ENCODE peak calls at places on chromosome 22, in seven cellular contexts. E, H, U, T, X, B and G are unnamed samples. For H3K4me1, the result is how much of the 10 kb centered on the place peaks cover.

GRCh38 chr22:41355895-41356294 is 25.8 kb upstream of the TEF start:
- DNase-seq in E (no peak), B (no peak), H (no peak), U (no peak), T (no peak), X (no peak), G (no peak)

GRCh38 chr22:31681625-31682345 is 19.8 kb upstream of the PISD start:
- DNase-seq in T (no peak), U (no peak), H (no peak), E (no peak), X (no peak), B (no peak), G (no peak)

GRCh38 chr22:50243704-50244419 is 961 bp downstream of the TUBGCP6 start:
- DNase-seq in U (no peak), H (no peak), E (no peak), B (no peak), X (no peak), T (no peak), G (no peak)

GRCh38 chr22:41598081-41598480 is 8.4 kb upstream of the PMM1 start:
- DNase-seq in X (no peak), B (no peak), T (no peak), E (no peak), U (no peak), H (no peak), G (no peak)

GRCh38 chr22:21972293-21972779 is 10.3 kb downstream of the TOP3B start:
- DNase-seq in X (no peak), T (no peak), H (peak), E (no peak), U (no peak), B (no peak), G (no peak)

GRCh38 chr22:24420977-24421343 is 6.4 kb upstream of the ADORA2A start:
- DNase-seq in U (no peak), B (no peak), X (no peak), T (no peak), E (no peak), H (no peak), G (no peak)

GRCh38 chr22:46139895-46140350 is 10.4 kb upstream of the PPARA start:
- DNase-seq in U (no peak), B (no peak), H (no peak), E (no peak), X (no peak), T (no peak), G (no peak)

GRCh38 chr22:43434601-43435311 is 22.9 kb downstream of the MPPED1 start:
- DNase-seq in X (no peak), H (no peak), B (no peak), T (peak), E (no peak), U (no peak), G (no peak)

GRCh38 chr22:42376721-42377177 is 55.5 kb downstream of the NFAM1 start:
- DNase-seq in T (peak), B (no peak), U (peak), H (peak), E (no peak), X (no peak), G (peak)

GRCh38 chr22:32080904-32081303 is 37.8 kb downstream of the SLC5A1 start:
- DNase-seq in X (no peak), U (no peak), E (no peak), H (peak), T (no peak), B (peak), G (no peak)

GRCh38 chr22:44108806-44109385 is 71.8 kb upstream of the PARVG start:
- DNase-seq in H (no peak), X (no peak), B (no peak), E (no peak), U (no peak), T (peak), G (no peak)

GRCh38 chr22:19977296-19978243 is 36.0 kb upstream of the TXNRD2 start:
- DNase-seq in B (no peak), E (no peak), H (no peak), T (no peak), U (no peak), X (no peak), G (no peak)

GRCh38 chr22:21014202-21015050 is 539 bp upstream of the P2RX6 start:
- DNase-seq in U (peak), B (peak), E (peak), H (peak), T (peak), X (peak), G (peak)

GRCh38 chr22:44201556-44202129 is 20.9 kb downstream of the PARVG start:
- DNase-seq in E (no peak), T (no peak), X (no peak), H (no peak), U (no peak), B (no peak), G (no peak)

GRCh38 chr22:24404561-24405275 is 22.7 kb upstream of the ADORA2A start:
- DNase-seq in X (no peak), T (peak), H (no peak), U (no peak), E (no peak), B (no peak), G (no peak)

GRCh38 chr22:26416670-26417270 is 12.3 kb upstream of the ASPHD2 start:
- DNase-seq in X (no peak), T (no peak), U (no peak), B (peak), H (no peak), E (no peak), G (no peak)

GRCh38 chr22:48807155-48807554 is 1020.5 kb downstream of the BRD1 start:
- DNase-seq in E (no peak), B (no peak), H (no peak), U (no peak), X (no peak), T (no peak), G (no peak)

GRCh38 chr22:19430890-19431541 is 517 bp downstream of the HIRA start:
- DNase-seq in H (peak), E (no peak), T (peak), X (no peak), B (peak), U (peak), G (peak)

GRCh38 chr22:42951093-42951710 is 63.7 kb downstream of the PACSIN2 start:
- DNase-seq in T (no peak), B (no peak), X (no peak), E (no peak), H (no peak), U (no peak), G (no peak)

GRCh38 chr22:42202669-42203068 is 67.8 kb downstream of the TCF20 start:
- DNase-seq in T (no peak), X (no peak), U (no peak), H (no peak), B (no peak), E (no peak), G (no peak)

GRCh38 chr22:41048791-41049717 is 43.3 kb upstream of the EP300 start:
- DNase-seq in B (peak), H (peak), U (peak), X (no peak), E (peak), T (peak), G (peak)

GRCh38 chr22:31474743-31475142 is 14.9 kb downstream of the EIF4ENIF1 start:
- DNase-seq in B (no peak), H (no peak), X (no peak), T (no peak), U (no peak), E (no peak), G (no peak)

GRCh38 chr22:18996376-18996900 is 60.3 kb upstream of the PRODH start:
- DNase-seq in T (no peak), B (no peak), E (no peak), U (no peak), H (no peak), X (no peak), G (no peak)

GRCh38 chr22:31583861-31584485 is 78.0 kb downstream of the PISD start:
- DNase-seq in E (no peak), H (no peak), X (no peak), T (no peak), U (no peak), B (no peak), G (no peak)

GRCh38 chr22:43526117-43526655 is 114.4 kb downstream of the MPPED1 start:
- DNase-seq in H (no peak), E (no peak), X (no peak), B (no peak), T (no peak), U (no peak), G (no peak)

GRCh38 chr22:50521710-50522109 is 3.7 kb downstream of the SCO2 start:
- DNase-seq in B (no peak), U (no peak), H (no peak), E (no peak), X (no peak), T (no peak), G (no peak)

GRCh38 chr22:20905415-20906386 is 11.5 kb upstream of the CRKL start:
- DNase-seq in T (no peak), U (no peak), H (no peak), X (no peak), B (no peak), E (no peak), G (no peak)

GRCh38 chr22:44180706-44181032 is at the start of gene PARVG:
- DNase-seq in T (no peak), H (peak), B (no peak), X (no peak), E (no peak), U (no peak), G (no peak)

GRCh38 chr22:24482586-24482985 is 12.5 kb upstream of the UPB1 start:
- DNase-seq in H (no peak), T (no peak), X (no peak), E (no peak), U (no peak), B (no peak), G (no peak)

GRCh38 chr22:20240900-20241299 is 27.2 kb downstream of the RTN4R start:
- DNase-seq in T (no peak), H (no peak), B (no peak), E (no peak), U (no peak), X (no peak), G (no peak)

GRCh38 chr22:31637375-31637937 is 24.6 kb downstream of the PISD start:
- DNase-seq in B (no peak), X (no peak), U (peak), E (no peak), H (no peak), T (no peak), G (no peak)

GRCh38 chr22:24424001-24424900 is 3.1 kb upstream of the ADORA2A start:
- DNase-seq in E (no peak), H (no peak), B (peak), U (no peak), T (peak), X (no peak), G (no peak)

GRCh38 chr22:24083361-24083760 is 72.3 kb downstream of the CABIN1 start:
- DNase-seq in U (no peak), T (no peak), X (no peak), B (no peak), E (no peak), H (no peak), G (no peak)

GRCh38 chr22:18997925-18998315 is 61.8 kb upstream of the PRODH start:
- DNase-seq in E (no peak), U (no peak), X (no peak), B (no peak), T (no peak), H (no peak), G (no peak)

GRCh38 chr22:39364646-39365405 is 15.0 kb downstream of the SYNGR1 start:
- DNase-seq in X (no peak), H (no peak), U (no peak), E (no peak), B (no peak), T (no peak), G (no peak)
- TF ChIP-seq CTCF in X (no peak), H (no peak), U (peak), E (no peak), B (no peak), T (no peak), G (no peak)

GRCh38 chr22:23064381-23065068 is 5.8 kb upstream of the GNAZ start:
- DNase-seq in B (no peak), T (peak), H (no peak), U (no peak), X (no peak), E (no peak), G (no peak)

GRCh38 chr22:23065069-23065451 is 5.3 kb upstream of the GNAZ start:
- DNase-seq in H (no peak), B (no peak), X (no peak), E (no peak), T (peak), U (no peak), G (no peak)

GRCh38 chr22:23065495-23066122 is 4.7 kb upstream of the GNAZ start:
- DNase-seq in X (no peak), T (peak), B (no peak), U (no peak), E (no peak), H (no peak), G (no peak)

GRCh38 chr22:23062616-23063538 is 7.4 kb upstream of the GNAZ start:
- DNase-seq in T (peak), E (no peak), X (no peak), H (no peak), B (no peak), U (no peak), G (no peak)

GRCh38 chr22:23063539-23064380 is 6.6 kb upstream of the GNAZ start:
- DNase-seq in H (no peak), B (no peak), E (no peak), U (no peak), X (no peak), T (peak), G (no peak)
- H3K4me1 ChIP-seq in H (under half), B (under half), E (under half), U (under half), X (under half), T (under half), G (under half)

DNA sequence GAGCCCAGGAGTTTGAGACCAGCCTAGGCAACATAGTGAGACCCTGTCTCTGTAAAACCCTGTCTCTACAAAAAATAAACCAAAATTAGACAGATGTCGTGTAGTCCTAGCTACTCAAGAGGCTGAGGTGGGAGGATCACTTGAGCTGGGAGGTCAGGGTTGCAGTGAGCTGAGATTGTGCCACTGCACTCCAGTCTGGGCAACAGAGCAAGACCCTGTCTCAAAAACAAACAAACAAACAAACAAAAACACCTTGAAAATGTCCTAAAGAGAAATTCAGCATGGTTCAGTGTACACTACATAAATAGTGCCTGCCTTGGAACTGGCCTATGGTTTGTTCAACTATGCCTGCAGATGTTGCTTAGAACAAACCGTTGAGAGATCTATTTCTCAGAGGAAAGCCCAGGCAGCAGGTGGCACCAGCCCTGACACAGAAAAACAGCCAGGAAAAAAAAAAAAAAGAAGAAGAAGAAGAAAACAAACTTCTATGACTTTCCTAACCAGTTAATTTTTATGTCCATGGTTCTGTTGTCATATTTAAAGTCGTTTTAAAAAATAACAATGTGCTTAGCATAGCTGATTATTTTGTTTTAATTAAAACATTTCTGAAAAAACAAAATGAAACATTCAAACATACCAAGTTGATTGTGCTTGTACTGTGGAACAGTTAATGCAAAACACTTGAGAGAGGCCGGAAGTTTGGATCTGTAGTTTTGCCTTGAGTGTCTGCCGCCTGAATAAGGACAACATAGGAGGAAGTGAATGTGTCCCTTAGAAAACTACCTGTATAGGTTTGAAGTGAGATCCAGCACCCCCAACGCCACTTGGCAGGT is 5.4 kb downstream of the KREMEN1 start:
- DNase-seq in X (no peak), U (no peak), E (no peak), T (no peak), H (no peak), B (no peak), G (no peak)
- TF ChIP-seq CTCF in X (no peak), U (no peak), E (no peak), T (no peak), H (no peak), B (no peak), G (no peak)

DNA sequence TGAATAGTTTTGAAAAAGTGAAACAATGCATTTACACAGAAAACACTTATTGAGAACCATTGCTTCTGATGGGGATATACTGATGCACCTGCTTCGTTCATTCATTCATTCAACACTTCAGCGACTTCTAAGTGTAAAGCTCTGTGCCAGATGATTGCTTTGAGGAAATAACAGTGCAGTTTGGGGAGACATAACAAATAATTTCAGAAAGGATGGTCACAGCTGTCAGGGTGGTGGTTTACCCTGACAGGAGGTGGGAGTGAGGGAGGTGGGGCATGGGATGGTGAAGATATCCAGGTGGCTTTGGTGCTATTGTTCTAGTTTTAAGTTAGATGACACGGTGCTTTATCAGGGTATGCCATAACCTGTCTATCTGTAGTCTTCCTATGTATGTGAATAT is 344.1 kb downstream of the LARGE1 start:
- DNase-seq in U (no peak), B (no peak), H (no peak), E (no peak), T (no peak), X (no peak), G (no peak)
- H3K4me1 ChIP-seq in U (under half), B (under half), H (under half), E (under half), T (under half), X (under half), G (under half)

GRCh38 chr22:30429887-30430286 is 4.3 kb downstream of the MTFP1 start:
- DNase-seq in E (no peak), X (no peak), B (no peak), T (no peak), U (no peak), H (no peak), G (no peak)

GRCh38 chr22:30432096-30432495 is 6.5 kb downstream of the MTFP1 start:
- DNase-seq in H (no peak), E (no peak), T (no peak), X (no peak), U (no peak), B (no peak), G (no peak)

GRCh38 chr22:30433227-30433626 is 7.7 kb downstream of the MTFP1 start:
- DNase-seq in E (no peak), U (no peak), H (no peak), T (no peak), X (no peak), B (no peak), G (no peak)

GRCh38 chr22:30432520-30432919 is 7.0 kb downstream of the MTFP1 start:
- DNase-seq in X (no peak), E (no peak), T (no peak), B (no peak), H (no peak), U (no peak), G (no peak)

DNA sequence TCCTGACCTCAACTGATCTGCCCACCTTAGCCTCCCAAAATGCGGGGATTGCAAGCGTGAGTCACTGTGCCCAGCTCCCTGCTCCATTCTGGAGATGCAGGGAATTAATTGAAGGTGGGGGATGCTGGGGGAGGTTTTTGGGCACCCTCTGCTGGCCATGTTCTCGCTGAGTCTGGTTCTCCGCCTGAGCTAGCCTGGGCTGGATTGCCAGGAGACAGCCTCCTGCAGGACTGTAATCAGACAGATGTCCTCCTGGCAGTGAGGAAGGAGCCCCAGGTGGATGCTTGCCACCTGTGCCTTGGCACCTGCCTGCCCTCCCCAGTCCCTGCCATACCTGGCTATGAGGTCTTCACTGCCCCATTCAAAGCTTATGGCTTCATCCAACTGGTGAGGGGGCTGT is 5.4 kb downstream of the MTFP1 start:
- DNase-seq in X (no peak), E (no peak), T (peak), H (no peak), B (no peak), U (no peak), G (no peak)
- TF ChIP-seq CTCF in X (no peak), E (no peak), T (no peak), H (no peak), B (no peak), U (no peak), G (no peak)

DNA sequence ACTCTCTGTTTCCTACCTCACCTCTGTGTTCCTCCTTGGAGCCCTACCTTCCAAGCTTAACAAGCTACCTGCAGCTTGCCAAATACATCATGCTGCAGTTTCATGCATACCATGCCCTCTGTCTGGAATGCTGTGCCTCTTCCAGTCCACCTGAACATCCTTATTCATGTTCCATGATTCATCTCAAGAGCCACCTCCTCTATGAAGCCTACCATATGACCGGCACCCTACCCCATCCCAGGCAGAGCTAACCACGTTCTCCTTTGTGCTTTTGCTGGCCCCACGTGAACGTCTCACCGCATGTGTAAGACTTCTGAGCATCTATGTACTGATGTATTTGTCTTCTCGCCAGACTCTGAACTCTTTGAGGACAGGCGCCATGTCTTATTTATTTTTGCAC is 31.2 kb downstream of the TST start:
- DNase-seq in E (no peak), H (no peak), X (no peak), U (no peak), T (no peak), B (no peak), G (no peak)
- H3K4me1 ChIP-seq in E (under half), H (under half), X (under half), U (under half), T (under half), B (under half), G (under half)